ENCODE peak calls at places on chromosomes 13 and 19, in eight cellular contexts. Z is BE2C, R is breast epithelium, U is bronchial epithelial cell, E is tibial artery, Q is uterus, O is neural crest cell, S is fibroblast of lung. A is an unnamed sample.
A peak's percentile ranks its signal among the peaks of the same experiment; 100 is the strongest.

GRCh38 chr19:1970003-1970805 is 29.2 kb downstream of the CSNK1G2 start:
- DNase-seq in Z (no peak), R (no peak), U (no peak), E (no peak), Q (no peak), O (no peak), S (no peak), A (no peak)

GRCh38 chr19:4373601-4374441 is 26.5 kb downstream of the SH3GL1 start:
- DNase-seq in Z (peak; percentile 81), R (no peak), U (no peak), E (peak; percentile 74), Q (peak; percentile 62), O (no peak), S (peak; percentile 55), A (peak; percentile 77)

GRCh38 chr13:73040479-73040878 is 18.3 kb upstream of the KLF5 start:
- DNase-seq in Z (no peak), R (no peak), U (no peak), E (no peak), Q (no peak), O (no peak), S (no peak), A (no peak)

GRCh38 chr13:39370554-39370953 is 232.4 kb downstream of the LHFPL6 start:
- DNase-seq in Z (no peak), R (no peak), U (peak; percentile 79), E (peak; percentile 48), Q (peak; percentile 22), O (no peak), S (no peak), A (no peak)

GRCh38 chr19:42214810-42215209 is 2.7 kb downstream of the DEDD2 start:
- DNase-seq in Z (no peak), R (no peak), U (no peak), E (no peak), Q (no peak), O (no peak), S (no peak), A (no peak)

GRCh38 chr19:34506026-34506370 is 24.4 kb downstream of the WTIP start:
- DNase-seq in Z (no peak), R (no peak), U (no peak), E (no peak), Q (no peak), O (no peak), S (no peak), A (no peak)

GRCh38 chr13:59203855-59204254 is 959.9 kb downstream of the DIAPH3 start:
- DNase-seq in Z (no peak), R (no peak), U (no peak), E (no peak), Q (no peak), O (no peak), S (no peak), A (no peak)

GRCh38 chr19:8034178-8034525 is 18.4 kb upstream of the CCL25 start:
- DNase-seq in Z (no peak), R (no peak), U (no peak), E (no peak), Q (no peak), O (no peak), S (no peak), A (no peak)

GRCh38 chr19:30668521-30669155 is 296.5 kb downstream of the ZNF536 start:
- DNase-seq in Z (no peak), R (no peak), U (no peak), E (no peak), Q (no peak), O (no peak), S (no peak), A (peak; percentile 14)
- TF ChIP-seq CTCF in Z (no peak), R (no peak), U (no peak), E (no peak), Q (no peak), O (no peak), S (no peak), A (no peak)

DNA sequence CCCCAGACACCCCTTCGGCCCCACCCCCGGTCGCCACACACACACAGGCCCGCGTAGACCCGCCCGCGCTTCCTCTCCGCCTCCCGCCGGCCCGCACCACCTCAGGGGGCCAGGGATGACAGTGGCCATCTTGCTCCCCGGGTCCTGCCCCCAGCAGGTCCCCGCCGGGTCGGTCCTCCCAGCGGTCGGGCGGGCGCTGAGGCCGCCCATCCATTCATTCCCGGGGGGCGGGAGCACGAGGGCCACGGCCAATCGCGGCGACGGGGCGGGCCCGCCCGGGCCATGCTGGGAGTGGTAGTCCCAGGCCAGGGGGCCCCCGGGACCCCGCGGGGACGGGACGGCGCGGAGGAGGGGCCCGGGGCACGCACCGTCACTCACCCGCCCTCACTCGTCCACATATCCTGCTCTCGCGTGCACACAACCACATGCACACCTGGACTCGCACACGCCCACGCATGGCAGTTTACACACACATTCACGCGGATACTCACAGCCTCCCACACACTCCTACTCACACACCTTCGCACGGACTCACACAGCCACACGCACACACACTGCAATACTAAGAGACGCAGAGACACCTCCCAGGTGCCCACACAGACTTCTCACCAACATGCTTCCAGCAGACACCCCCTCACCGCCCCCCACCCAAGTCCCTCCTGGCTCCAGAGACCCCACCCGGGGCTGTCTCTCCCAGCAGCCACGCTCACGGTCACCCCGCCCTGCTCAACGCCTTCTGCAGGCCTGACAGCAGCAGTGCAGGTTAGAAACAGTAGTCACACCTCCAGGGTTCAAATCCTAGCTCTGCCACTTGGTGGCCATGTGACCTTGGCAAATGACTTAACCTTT is at the start of gene DPF1:
- DNase-seq in Z (peak; percentile 95), R (no peak), U (peak; percentile 44), E (no peak), Q (no peak), O (peak; percentile 84), S (peak; percentile 52), A (no peak)
- TF ChIP-seq CTCF in Z (peak; percentile 17), R (no peak), U (peak; percentile 40), E (no peak), Q (no peak), O (peak; percentile 54), S (peak; percentile 20), A (no peak)

GRCh38 chr13:63636231-63636993 is 2220.8 kb upstream of the PCDH20 start:
- DNase-seq in Z (peak; percentile 15), R (no peak), U (no peak), E (no peak), Q (no peak), O (no peak), S (peak; percentile 14), A (no peak)
- TF ChIP-seq CTCF in Z (peak; percentile 69), R (no peak), U (no peak), E (no peak), Q (no peak), O (peak; percentile 42), S (peak; percentile 23), A (no peak)

GRCh38 chr19:17936379-17936778 is 3.6 kb downstream of the CCDC124 start:
- DNase-seq in Z (no peak), R (no peak), U (no peak), E (no peak), Q (no peak), O (no peak), S (no peak), A (no peak)

GRCh38 chr19:17942181-17942580 is 9.4 kb downstream of the CCDC124 start:
- DNase-seq in Z (no peak), R (no peak), U (no peak), E (no peak), Q (no peak), O (no peak), S (no peak), A (no peak)

GRCh38 chr19:17937371-17937900 is 4.6 kb downstream of the CCDC124 start:
- DNase-seq in Z (no peak), R (no peak), U (no peak), E (no peak), Q (no peak), O (no peak), S (no peak), A (no peak)

GRCh38 chr19:17942582-17943283 is 9.9 kb downstream of the CCDC124 start:
- DNase-seq in Z (peak; percentile 23), R (no peak), U (no peak), E (no peak), Q (no peak), O (no peak), S (no peak), A (no peak)

DNA sequence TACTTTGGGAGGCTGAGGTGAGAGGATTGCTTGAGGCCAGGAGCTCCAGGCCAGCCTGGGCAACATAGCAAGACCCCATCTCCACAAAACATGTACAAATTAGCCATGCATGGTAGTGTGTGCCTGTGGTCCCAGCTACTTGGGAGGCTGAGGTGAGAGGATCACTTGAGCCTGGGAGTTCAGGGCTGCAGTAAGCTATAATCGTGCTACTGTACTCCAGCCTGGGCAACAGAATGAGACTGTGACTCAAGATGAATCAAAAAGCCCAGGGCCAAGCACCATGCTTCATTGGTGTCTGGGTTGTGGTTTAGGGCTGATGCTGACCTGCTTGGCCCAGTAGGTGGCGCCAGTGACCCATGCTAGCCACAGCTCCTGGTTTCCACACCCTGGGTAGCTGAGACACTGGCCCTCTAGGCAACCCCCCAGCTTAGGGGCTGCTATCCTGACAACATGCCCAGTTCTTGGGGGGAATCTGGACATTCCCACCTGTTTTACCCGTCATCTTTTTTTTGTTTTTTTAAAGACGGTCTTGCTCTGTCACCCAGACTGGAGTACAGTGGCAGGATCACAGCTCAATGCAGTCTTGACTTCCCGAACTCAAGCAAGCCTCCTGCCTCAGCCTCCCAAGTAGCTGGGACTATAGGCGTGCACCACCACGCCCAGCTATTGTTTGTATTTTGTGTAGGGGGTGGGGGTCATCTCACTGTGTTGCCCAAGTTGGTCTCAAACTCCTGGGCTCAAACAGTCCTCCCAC is 5.5 kb downstream of the CCDC124 start:
- DNase-seq in Z (peak; percentile 84), R (peak; percentile 73), U (peak; percentile 89), E (peak; percentile 71), Q (peak; percentile 75), O (peak; percentile 77), S (peak; percentile 81), A (peak; percentile 72)
- TF ChIP-seq CTCF in Z (peak; percentile 96), R (peak; percentile 93), U (peak; percentile 99), E (peak; percentile 93), Q (peak; percentile 91), O (peak; percentile 94), S (peak; percentile 97), A (peak; percentile 94)

A was measured in CD14-positive monocyte.